ENCODE peak calls at places on chromosome 2, in nine cellular contexts. U, T, K, M, B, N, C, O and Y are unnamed samples. For H3K36me3, the result is how much of the 10 kb centered on the place peaks cover.

GRCh38 chr2:66555511-66556324 is 120.8 kb downstream of the MEIS1 start:
- DNase-seq in U (no peak), T (no peak), K (peak), M (no peak), B (no peak), N (peak), C (no peak), O (no peak), Y (no peak)

GRCh38 chr2:196926562-196927317 is at the start of gene PGAP1:
- DNase-seq in U (peak), T (peak), K (peak), M (peak), B (no peak), N (peak), C (peak), O (peak), Y (peak)

GRCh38 chr2:231490801-231491200 is 26.5 kb upstream of the NCL start:
- DNase-seq in U (no peak), T (no peak), K (no peak), M (no peak), B (no peak), N (no peak), C (no peak), O (no peak), Y (no peak)

GRCh38 chr2:97760480-97761049 is 47.2 kb downstream of the ZAP70 start:
- DNase-seq in U (no peak), T (no peak), K (no peak), M (no peak), B (no peak), N (no peak), C (no peak), O (no peak), Y (no peak)

GRCh38 chr2:128967666-128968065 is 649.0 kb upstream of the HS6ST1 start:
- DNase-seq in U (no peak), T (no peak), K (no peak), M (no peak), B (no peak), N (no peak), C (no peak), O (no peak), Y (no peak)

GRCh38 chr2:633371-633770 is 43.8 kb downstream of the TMEM18 start:
- DNase-seq in U (no peak), T (no peak), K (no peak), M (no peak), B (no peak), N (no peak), C (no peak), O (no peak), Y (no peak)

GRCh38 chr2:177430425-177430824 is 37.9 kb downstream of the AGPS start:
- DNase-seq in U (no peak), T (no peak), K (peak), M (no peak), B (no peak), N (no peak), C (no peak), O (no peak), Y (no peak)

GRCh38 chr2:166127217-166128155 is at the start of gene SCN1A:
- DNase-seq in U (peak), T (peak), K (peak), M (no peak), B (peak), N (peak), C (peak), O (no peak), Y (no peak)

GRCh38 chr2:5538717-5539116 is 153.5 kb upstream of the SOX11 start:
- DNase-seq in U (no peak), T (no peak), K (peak), M (no peak), B (no peak), N (no peak), C (no peak), O (no peak), Y (no peak)

GRCh38 chr2:100791294-100791935 is 28.5 kb upstream of the NPAS2 start:
- DNase-seq in U (no peak), T (no peak), K (no peak), M (no peak), B (no peak), N (no peak), C (no peak), O (no peak), Y (no peak)

GRCh38 chr2:232900811-232901701 is 31.0 kb downstream of the SNORC start:
- DNase-seq in U (no peak), T (no peak), K (peak), M (no peak), B (no peak), N (no peak), C (peak), O (no peak), Y (no peak)

GRCh38 chr2:195252018-195252417 is 405.0 kb upstream of the SLC39A10 start:
- DNase-seq in U (no peak), T (no peak), K (no peak), M (no peak), B (no peak), N (no peak), C (no peak), O (no peak), Y (no peak)

GRCh38 chr2:116832148-116832547 is 982.3 kb upstream of the DDX18 start:
- DNase-seq in U (no peak), T (no peak), K (no peak), M (no peak), B (no peak), N (no peak), C (no peak), O (no peak), Y (no peak)

GRCh38 chr2:216560695-216561370 is 62.2 kb downstream of the RPL37A start:
- DNase-seq in U (no peak), T (no peak), K (peak), M (no peak), B (no peak), N (no peak), C (peak), O (no peak), Y (no peak)

GRCh38 chr2:171160630-171161424 is at the start of gene TLK1:
- DNase-seq in U (peak), T (peak), K (peak), M (peak), B (no peak), N (peak), C (peak), O (peak), Y (peak)

GRCh38 chr2:71696381-71696780 is 243.0 kb downstream of the DYSF start:
- DNase-seq in U (no peak), T (no peak), K (no peak), M (peak), B (no peak), N (no peak), C (no peak), O (no peak), Y (peak)

GRCh38 chr2:62611820-62612219 is 93.7 kb upstream of the EHBP1 start:
- DNase-seq in U (no peak), T (no peak), K (no peak), M (no peak), B (no peak), N (no peak), C (peak), O (no peak), Y (no peak)

GRCh38 chr2:37472959-37473358 is 128.5 kb downstream of the QPCT start:
- DNase-seq in U (no peak), T (no peak), K (peak), M (peak), B (no peak), N (peak), C (no peak), O (no peak), Y (no peak)

GRCh38 chr2:9112079-9112721 is 94.4 kb upstream of the ASAP2 start:
- DNase-seq in U (no peak), T (peak), K (peak), M (no peak), B (no peak), N (no peak), C (peak), O (peak), Y (no peak)

GRCh38 chr2:128623776-128624424 is 305.2 kb upstream of the HS6ST1 start:
- DNase-seq in U (peak), T (no peak), K (peak), M (peak), B (no peak), N (no peak), C (peak), O (peak), Y (peak)

GRCh38 chr2:23559561-23560239 is 174.7 kb downstream of the KLHL29 start:
- DNase-seq in U (no peak), T (no peak), K (no peak), M (no peak), B (no peak), N (no peak), C (peak), O (no peak), Y (peak)

GRCh38 chr2:201638331-201638730 is 5.0 kb downstream of the TMEM237 start:
- DNase-seq in U (no peak), T (no peak), K (no peak), M (no peak), B (no peak), N (no peak), C (no peak), O (no peak), Y (no peak)

GRCh38 chr2:237593596-237594310 is 3.2 kb upstream of the RAB17 start:
- DNase-seq in U (no peak), T (no peak), K (no peak), M (no peak), B (no peak), N (no peak), C (peak), O (no peak), Y (no peak)

GRCh38 chr2:112026509-112026908 is 28.6 kb upstream of the TMEM87B start:
- DNase-seq in U (peak), T (no peak), K (no peak), M (no peak), B (no peak), N (peak), C (no peak), O (no peak), Y (no peak)

GRCh38 chr2:163187995-163188655 is 349.6 kb upstream of the KCNH7 start:
- DNase-seq in U (no peak), T (no peak), K (no peak), M (no peak), B (no peak), N (peak), C (no peak), O (no peak), Y (no peak)

GRCh38 chr2:85899849-85900248 is 11.1 kb upstream of the ST3GAL5 start:
- DNase-seq in U (no peak), T (no peak), K (no peak), M (no peak), B (no peak), N (no peak), C (no peak), O (no peak), Y (no peak)

GRCh38 chr2:172943992-172944793 is 131.5 kb upstream of the MAP3K20 start:
- DNase-seq in U (no peak), T (no peak), K (no peak), M (no peak), B (no peak), N (no peak), C (no peak), O (no peak), Y (no peak)

GRCh38 chr2:38076250-38076709 is 329 bp upstream of the CYP1B1 start:
- DNase-seq in U (peak), T (peak), K (peak), M (peak), B (no peak), N (peak), C (peak), O (peak), Y (peak)

GRCh38 chr2:23379220-23379695 is 5.7 kb upstream of the KLHL29 start:
- DNase-seq in U (no peak), T (no peak), K (no peak), M (no peak), B (no peak), N (no peak), C (no peak), O (no peak), Y (no peak)

GRCh38 chr2:230447455-230448451 is 31.8 kb downstream of the SP100 start:
- DNase-seq in U (no peak), T (no peak), K (no peak), M (no peak), B (no peak), N (peak), C (no peak), O (no peak), Y (no peak)

GRCh38 chr2:120803764-120804335 is 68.2 kb downstream of the GLI2 start:
- DNase-seq in U (no peak), T (no peak), K (no peak), M (no peak), B (no peak), N (no peak), C (peak), O (no peak), Y (no peak)

GRCh38 chr2:44237221-44237620 is 38.1 kb upstream of the SLC3A1 start:
- DNase-seq in U (no peak), T (no peak), K (no peak), M (no peak), B (no peak), N (no peak), C (peak), O (no peak), Y (no peak)

GRCh38 chr2:191950132-191950885 is 103.4 kb upstream of the CAVIN2 start:
- DNase-seq in U (no peak), T (no peak), K (peak), M (no peak), B (no peak), N (peak), C (no peak), O (no peak), Y (no peak)

GRCh38 chr2:127081826-127082633 is 24.9 kb downstream of the BIN1 start:
- DNase-seq in U (no peak), T (no peak), K (peak), M (no peak), B (no peak), N (no peak), C (no peak), O (no peak), Y (no peak)

GRCh38 chr2:28160986-28161425 is 231.7 kb upstream of the FOSL2 start:
- DNase-seq in U (no peak), T (no peak), K (peak), M (no peak), B (peak), N (no peak), C (no peak), O (no peak), Y (no peak)

GRCh38 chr2:162037028-162037795 is 36.8 kb downstream of the DPP4 start:
- DNase-seq in U (no peak), T (no peak), K (peak), M (no peak), B (no peak), N (peak), C (no peak), O (no peak), Y (no peak)

GRCh38 chr2:222796413-222797103 is 64.3 kb upstream of the ACSL3 start:
- DNase-seq in U (peak), T (no peak), K (peak), M (no peak), B (no peak), N (no peak), C (no peak), O (peak), Y (no peak)

GRCh38 chr2:32562906-32563305 is 64.9 kb upstream of the TTC27 start:
- DNase-seq in U (no peak), T (no peak), K (no peak), M (no peak), B (no peak), N (no peak), C (no peak), O (no peak), Y (no peak)

GRCh38 chr2:32553829-32554432 is 73.9 kb upstream of the TTC27 start:
- DNase-seq in U (peak), T (peak), K (peak), M (no peak), B (peak), N (peak), C (peak), O (no peak), Y (no peak)

GRCh38 chr2:32559136-32559535 is 68.7 kb upstream of the TTC27 start:
- DNase-seq in U (no peak), T (no peak), K (peak), M (no peak), B (peak), N (no peak), C (peak), O (no peak), Y (no peak)

GRCh38 chr2:32558492-32558891 is 69.4 kb upstream of the TTC27 start:
- DNase-seq in U (no peak), T (no peak), K (peak), M (no peak), B (no peak), N (no peak), C (no peak), O (no peak), Y (no peak)
- H3K36me3 ChIP-seq in U (under half), T (under half), K (under half), M (under half), B (under half), N (under half), C (under half), O (under half), Y (under half)

GRCh38 chr2:11296401-11296800 is 48.0 kb downstream of the ROCK2 start:
- DNase-seq in U (no peak), T (no peak), K (no peak), M (no peak), B (no peak), N (no peak), C (no peak), O (no peak), Y (no peak)

GRCh38 chr2:11290211-11290610 is 54.2 kb downstream of the ROCK2 start:
- DNase-seq in U (no peak), T (no peak), K (peak), M (no peak), B (no peak), N (no peak), C (no peak), O (no peak), Y (no peak)

GRCh38 chr2:11288431-11288830 is 56.0 kb downstream of the ROCK2 start:
- DNase-seq in U (no peak), T (no peak), K (no peak), M (no peak), B (no peak), N (peak), C (no peak), O (no peak), Y (no peak)

GRCh38 chr2:11290713-11291112 is 53.7 kb downstream of the ROCK2 start:
- DNase-seq in U (no peak), T (no peak), K (no peak), M (no peak), B (no peak), N (no peak), C (no peak), O (no peak), Y (no peak)

GRCh38 chr2:11292464-11293255 is 51.8 kb downstream of the ROCK2 start:
- DNase-seq in U (no peak), T (no peak), K (peak), M (no peak), B (peak), N (peak), C (no peak), O (no peak), Y (no peak)
- H3K4me3 ChIP-seq in U (no peak), T (no peak), K (no peak), M (no peak), B (no peak), N (no peak), C (no peak), O (no peak), Y (no peak)

GRCh38 chr2:10170256-10170655 is 47.7 kb downstream of the RRM2 start:
- DNase-seq in U (no peak), T (no peak), K (peak), M (no peak), B (no peak), N (peak), C (peak), O (no peak), Y (no peak)

GRCh38 chr2:10171006-10171800 is 48.7 kb downstream of the RRM2 start:
- DNase-seq in U (no peak), T (no peak), K (no peak), M (no peak), B (no peak), N (no peak), C (peak), O (no peak), Y (no peak)

GRCh38 chr2:10167316-10167715 is 44.8 kb downstream of the RRM2 start:
- DNase-seq in U (no peak), T (no peak), K (no peak), M (no peak), B (no peak), N (no peak), C (peak), O (no peak), Y (no peak)

GRCh38 chr2:10169053-10169578 is 46.6 kb downstream of the RRM2 start:
- DNase-seq in U (no peak), T (no peak), K (no peak), M (no peak), B (no peak), N (no peak), C (peak), O (no peak), Y (no peak)

GRCh38 chr2:10169581-10169980 is 47.0 kb downstream of the RRM2 start:
- DNase-seq in U (no peak), T (no peak), K (no peak), M (no peak), B (no peak), N (peak), C (peak), O (no peak), Y (no peak)
- H3K36me3 ChIP-seq in U (under half), T (under half), K (under half), M (under half), B (under half), N (under half), C (under half), O (under half), Y (under half)

GRCh38 chr2:144938308-144938709 is 418.4 kb upstream of the ZEB2 start:
- DNase-seq in U (peak), T (no peak), K (peak), M (no peak), B (peak), N (peak), C (no peak), O (no peak), Y (no peak)
- H3K4me3 ChIP-seq in U (no peak), T (no peak), K (peak), M (no peak), B (peak), N (no peak), C (peak), O (no peak), Y (peak)

GRCh38 chr2:199356412-199356811 is 101.3 kb downstream of the SATB2 start:
- DNase-seq in U (no peak), T (no peak), K (no peak), M (no peak), B (no peak), N (no peak), C (no peak), O (no peak), Y (no peak)
- H3K36me3 ChIP-seq in U (under half), T (under half), K (under half), M (under half), B (under half), N (under half), C (under half), O (under half), Y (under half)

GRCh38 chr2:63898839-63899238 is 57.1 kb downstream of the UGP2 start:
- DNase-seq in U (no peak), T (no peak), K (no peak), M (no peak), B (no peak), N (no peak), C (no peak), O (no peak), Y (no peak)
- H3K4me3 ChIP-seq in U (no peak), T (no peak), K (no peak), M (no peak), B (no peak), N (no peak), C (no peak), O (no peak), Y (no peak)

DNA sequence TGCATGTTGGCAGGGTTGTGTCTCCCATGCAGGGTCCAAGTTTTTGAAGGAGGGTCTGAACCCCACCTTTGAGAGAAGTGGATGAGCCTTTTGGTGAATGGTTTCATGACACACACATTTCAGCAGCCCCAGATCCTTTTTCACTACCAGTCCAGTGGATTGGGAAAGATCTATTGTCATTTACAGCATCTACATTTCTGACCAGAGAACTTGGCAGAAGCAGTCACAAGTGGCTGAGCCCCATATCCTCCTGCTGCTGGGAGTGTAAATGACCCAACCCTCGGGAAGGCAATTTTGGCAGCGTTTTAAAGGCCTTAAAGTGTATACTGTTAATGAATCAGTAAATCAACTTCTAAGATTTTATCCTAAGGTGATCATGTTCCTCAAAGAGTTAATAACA is 174.1 kb upstream of the RASGRP3 start:
- DNase-seq in U (no peak), T (no peak), K (no peak), M (no peak), B (no peak), N (no peak), C (no peak), O (no peak), Y (no peak)
- H3K36me3 ChIP-seq in U (under half), T (under half), K (under half), M (under half), B (under half), N (under half), C (under half), O (under half), Y (under half)

GRCh38 chr2:104371084-104371483 is 482.8 kb upstream of the POU3F3 start:
- DNase-seq in U (no peak), T (no peak), K (no peak), M (no peak), B (no peak), N (no peak), C (no peak), O (no peak), Y (no peak)
- H3K4me3 ChIP-seq in U (no peak), T (no peak), K (no peak), M (no peak), B (no peak), N (no peak), C (no peak), O (no peak), Y (no peak)

DNA sequence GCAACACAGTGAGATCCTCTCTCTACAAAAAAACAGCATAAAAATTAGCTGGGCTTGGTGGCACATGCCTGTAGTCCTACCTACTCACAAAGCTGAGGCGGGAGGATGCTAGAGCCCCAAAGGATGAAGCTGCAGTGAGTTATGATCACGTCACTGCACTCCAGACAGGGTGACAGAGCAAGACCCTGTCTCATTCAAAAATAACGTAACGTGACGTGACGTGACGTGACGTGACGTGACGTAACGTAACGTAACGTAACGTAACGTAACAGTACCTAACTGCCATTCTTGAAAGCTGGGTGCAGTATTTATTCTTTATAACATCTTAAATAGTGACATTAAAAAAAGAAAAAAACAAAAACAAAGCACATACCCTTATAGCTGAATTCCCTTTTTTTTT is 51.7 kb downstream of the NOL10 start:
- DNase-seq in U (no peak), T (no peak), K (no peak), M (no peak), B (no peak), N (no peak), C (no peak), O (no peak), Y (no peak)
- H3K36me3 ChIP-seq in U (under half), T (under half), K (under half), M (half or more), B (under half), N (under half), C (under half), O (half or more), Y (under half)